ENCODE peak calls at places on chromosome 4, in eight cellular contexts. Q is psoas muscle; L is heart left ventricle; M is CD4-positive, CD25-positive, alpha-beta regulatory T cell; O is heart right ventricle; H is lower lobe of right lung; S is gastrocnemius medialis; N is right cardiac atrium. A is an unnamed sample.

GRCh38 chr4:181745933-181746627 is 497.1 kb upstream of the TENM3 start:
- ATAC-seq in Q (no peak), L (no peak), M (no peak), O (no peak), H (no peak), S (no peak), N (no peak), A (no peak)

GRCh38 chr4:91957963-91958362 is 345.8 kb upstream of the GRID2 start:
- ATAC-seq in Q (no peak), L (no peak), M (no peak), O (no peak), H (no peak), S (no peak), N (no peak), A (no peak)

GRCh38 chr4:14317351-14317750 is 684.9 kb upstream of the CPEB2 start:
- ATAC-seq in Q (no peak), L (no peak), M (no peak), O (no peak), H (no peak), S (no peak), N (no peak), A (no peak)

GRCh38 chr4:6092971-6093370 is 74.7 kb upstream of the C4orf50 start:
- ATAC-seq in Q (no peak), L (no peak), M (no peak), O (no peak), H (no peak), S (no peak), N (no peak), A (no peak)

GRCh38 chr4:169060396-169061081 is 50.5 kb upstream of the CBR4 start:
- ATAC-seq in Q (no peak), L (no peak), M (no peak), O (no peak), H (no peak), S (no peak), N (no peak), A (no peak)

GRCh38 chr4:130542953-130543352 is 1447.0 kb downstream of the C4orf33 start:
- ATAC-seq in Q (no peak), L (no peak), M (no peak), O (no peak), H (no peak), S (no peak), N (no peak), A (no peak)

GRCh38 chr4:176319237-176319703 is 496 bp upstream of the SPCS3 start:
- ATAC-seq in Q (peak), L (peak), M (no peak), O (no peak), H (peak), S (peak), N (no peak), A (peak)

GRCh38 chr4:11073621-11074051 is 355.1 kb downstream of the HS3ST1 start:
- ATAC-seq in Q (no peak), L (peak), M (no peak), O (peak), H (peak), S (peak), N (peak), A (peak)

DNA sequence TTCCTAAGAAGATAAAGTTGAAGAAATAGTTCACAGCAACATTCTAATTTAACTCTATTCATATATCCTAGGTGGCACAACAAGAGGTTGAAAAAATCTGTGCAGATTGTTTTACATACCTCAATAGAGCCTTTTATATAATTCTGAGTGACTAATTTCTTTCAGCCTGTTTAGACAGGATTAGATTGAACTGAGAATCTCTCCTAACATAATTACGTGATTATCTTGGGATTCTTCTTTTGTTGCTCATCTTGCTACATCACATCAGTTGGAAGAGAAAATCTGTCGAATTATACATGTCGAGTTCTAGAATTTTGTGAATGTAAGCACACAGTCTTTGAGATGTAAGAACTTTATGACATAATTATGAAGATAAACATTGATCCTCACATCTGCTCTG is 1873.7 kb upstream of the IGFBP7 start:
- ATAC-seq in Q (no peak), L (no peak), M (no peak), O (no peak), H (no peak), S (no peak), N (no peak), A (no peak)
- H3K27ac ChIP-seq in Q (no peak), L (no peak), M (no peak), O (no peak), H (no peak), S (no peak), N (no peak), A (no peak)

DNA sequence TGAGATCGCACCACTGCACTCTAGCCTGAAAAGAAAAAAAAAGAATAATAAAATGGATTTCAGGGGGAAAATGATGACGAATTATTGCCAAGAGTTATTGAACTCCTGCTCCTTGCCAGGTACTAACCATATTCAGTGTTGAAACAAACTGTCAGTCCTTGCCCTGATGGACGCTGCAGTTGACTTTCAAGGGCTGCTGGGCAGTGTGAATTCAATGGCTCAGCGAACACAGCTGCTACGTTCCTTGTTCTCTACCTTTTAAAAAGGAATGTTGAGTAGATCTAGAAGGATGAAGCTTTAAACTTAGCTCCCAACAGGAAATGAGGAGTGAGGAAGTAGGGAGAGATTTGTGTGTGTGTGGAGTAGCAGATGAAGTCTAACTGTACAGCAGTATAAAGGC is 2.7 kb downstream of the LIMCH1 start:
- ATAC-seq in Q (no peak), L (no peak), M (no peak), O (no peak), H (no peak), S (no peak), N (no peak), A (no peak)
- H3K27ac ChIP-seq in Q (peak), L (no peak), M (no peak), O (peak), H (peak), S (peak), N (peak), A (no peak)

DNA sequence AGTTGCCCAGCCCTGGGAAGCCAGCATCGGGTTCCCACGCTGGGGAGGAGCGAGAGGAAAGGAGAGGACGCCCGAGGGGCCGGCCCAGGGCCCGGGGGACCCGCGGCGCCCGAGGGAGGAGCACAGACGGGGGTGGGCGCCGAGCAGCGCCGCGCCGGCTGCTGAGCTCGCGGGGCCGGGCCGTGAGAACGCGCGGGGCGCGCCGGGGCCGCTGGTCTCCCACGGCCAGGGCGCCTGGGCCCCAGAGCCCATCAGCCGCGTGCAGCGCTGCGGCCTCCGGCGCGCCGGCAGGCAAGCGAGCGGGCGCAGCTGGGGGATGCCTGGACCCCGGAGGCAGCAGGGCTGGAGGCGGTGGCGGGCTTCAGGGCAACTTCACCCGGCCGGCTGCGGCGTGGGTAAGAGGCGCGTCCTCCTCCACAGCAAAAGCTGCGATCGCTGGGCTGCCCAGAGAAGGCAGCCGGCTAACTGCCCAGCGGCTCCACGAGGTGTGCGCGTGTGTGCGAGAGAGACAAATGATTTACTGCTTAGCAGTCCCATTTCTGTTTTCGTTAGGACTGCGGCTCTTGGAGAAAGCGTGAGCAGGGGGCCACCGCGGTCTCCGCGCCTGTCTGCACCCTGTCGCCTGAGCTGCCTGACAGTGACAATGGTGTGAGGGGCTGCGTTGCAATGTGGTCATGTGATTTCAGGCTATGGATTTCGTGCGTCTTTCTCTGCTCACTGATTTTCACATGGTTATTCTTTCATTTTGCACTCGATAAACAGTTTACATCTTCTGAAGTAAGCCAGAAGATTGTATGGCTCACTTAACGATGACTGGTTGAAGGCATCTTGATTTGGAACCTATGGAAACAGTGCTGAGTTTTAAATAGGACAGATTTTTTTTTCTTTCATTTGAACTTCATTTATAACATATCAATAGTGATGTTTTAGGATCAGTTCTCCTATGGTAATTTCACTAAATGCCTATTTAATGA is 1.2 kb downstream of the GUCY1A1 start:
- ATAC-seq in Q (no peak), L (peak), M (peak), O (peak), H (peak), S (peak), N (peak), A (peak)
- H3K27ac ChIP-seq in Q (peak), L (peak), M (no peak), O (peak), H (peak), S (peak), N (peak), A (peak)

GRCh38 chr4:75698162-75698962 is 25.2 kb upstream of the G3BP2 start:
- ATAC-seq in Q (no peak), L (no peak), M (peak), O (no peak), H (peak), S (no peak), N (no peak), A (peak)
- H3K27ac ChIP-seq in Q (peak), L (no peak), M (no peak), O (no peak), H (peak), S (peak), N (no peak), A (peak)

GRCh38 chr4:62135565-62136156 is 935.5 kb downstream of the ADGRL3 start:
- ATAC-seq in Q (no peak), L (no peak), M (no peak), O (no peak), H (no peak), S (no peak), N (no peak), A (no peak)
- H3K27ac ChIP-seq in Q (no peak), L (peak), M (no peak), O (peak), H (no peak), S (no peak), N (no peak), A (no peak)

GRCh38 chr4:147546341-147546740 is 65.4 kb downstream of the EDNRA start:
- ATAC-seq in Q (no peak), L (no peak), M (no peak), O (no peak), H (no peak), S (no peak), N (no peak), A (no peak)
- H3K27ac ChIP-seq in Q (no peak), L (no peak), M (no peak), O (no peak), H (no peak), S (no peak), N (no peak), A (no peak)

GRCh38 chr4:25299476-25300203 is 12.9 kb upstream of the ZCCHC4 start:
- ATAC-seq in Q (no peak), L (no peak), M (no peak), O (no peak), H (peak), S (no peak), N (no peak), A (no peak)

GRCh38 chr4:25301471-25301870 is 11.1 kb upstream of the ZCCHC4 start:
- ATAC-seq in Q (no peak), L (no peak), M (no peak), O (no peak), H (no peak), S (no peak), N (no peak), A (no peak)

GRCh38 chr4:25307596-25307995 is 5.0 kb upstream of the ZCCHC4 start:
- ATAC-seq in Q (no peak), L (no peak), M (no peak), O (no peak), H (no peak), S (no peak), N (peak), A (no peak)

GRCh38 chr4:25306658-25307057 is 5.9 kb upstream of the ZCCHC4 start:
- ATAC-seq in Q (no peak), L (no peak), M (no peak), O (no peak), H (no peak), S (no peak), N (no peak), A (no peak)

GRCh38 chr4:25303578-25303977 is 9.0 kb upstream of the ZCCHC4 start:
- ATAC-seq in Q (no peak), L (no peak), M (no peak), O (no peak), H (no peak), S (no peak), N (no peak), A (no peak)
- H3K27ac ChIP-seq in Q (no peak), L (no peak), M (no peak), O (no peak), H (no peak), S (no peak), N (no peak), A (no peak)

GRCh38 chr4:137621056-137621455 is 88.8 kb upstream of the PCDH18 start:
- ATAC-seq in Q (no peak), L (no peak), M (no peak), O (no peak), H (no peak), S (no peak), N (no peak), A (no peak)
- H3K27ac ChIP-seq in Q (no peak), L (no peak), M (no peak), O (no peak), H (no peak), S (no peak), N (no peak), A (no peak)

DNA sequence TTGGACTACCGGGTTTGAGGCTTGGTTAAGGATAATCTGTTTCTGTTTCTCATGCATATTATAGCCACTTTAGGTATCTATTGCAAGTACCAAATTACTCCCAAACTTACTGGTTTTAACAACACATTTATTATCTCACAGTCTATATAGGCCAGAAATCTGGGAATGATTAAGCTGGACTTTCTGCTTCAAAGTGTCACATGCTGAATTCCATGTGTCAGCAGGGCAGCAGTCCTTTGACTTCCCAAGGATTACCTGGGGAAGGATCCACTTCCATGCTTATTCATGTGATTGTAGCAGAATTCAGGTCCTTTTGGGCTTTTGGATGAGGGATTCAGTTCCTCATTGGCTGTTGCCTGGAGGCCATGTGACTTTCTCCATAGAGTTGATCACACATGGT is 349.0 kb upstream of the TRAM1L1 start:
- ATAC-seq in Q (no peak), L (no peak), M (no peak), O (no peak), H (no peak), S (no peak), N (no peak), A (no peak)
- H3K27ac ChIP-seq in Q (no peak), L (no peak), M (no peak), O (no peak), H (no peak), S (no peak), N (no peak), A (no peak)

DNA sequence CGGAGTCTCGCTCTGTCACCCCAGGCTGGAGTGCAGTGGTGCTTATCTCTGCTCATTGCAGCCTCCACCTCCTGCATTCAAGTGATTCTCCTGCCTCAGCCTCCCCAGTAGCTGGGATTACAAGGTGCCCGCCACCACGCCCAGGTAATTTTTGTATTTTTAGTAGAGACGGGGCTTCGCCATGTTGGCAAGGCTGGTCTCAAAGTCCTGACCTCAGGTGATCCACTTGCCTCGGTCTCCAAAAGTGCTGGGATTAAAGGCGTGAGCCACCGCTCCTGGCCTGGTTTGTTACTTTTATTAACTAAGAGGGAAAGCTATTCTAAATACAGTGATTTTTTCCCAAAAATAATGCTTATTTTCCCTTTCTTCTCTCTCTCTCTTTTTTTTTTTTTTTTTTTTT is 866 bp upstream of the CENPE start:
- ATAC-seq in Q (no peak), L (no peak), M (no peak), O (no peak), H (no peak), S (no peak), N (no peak), A (no peak)
- H3K27ac ChIP-seq in Q (no peak), L (no peak), M (peak), O (no peak), H (peak), S (no peak), N (no peak), A (peak)